ENCODE peak calls at places on chromosome 6, in six cellular contexts. One of them, this sample, is unnamed.

GRCh38 chr6:105591053-105591452 is 188.2 kb upstream of the PREP start:
- DNase-seq in AG04450: no peak
- DNase-seq in left ventricle myocardium inferior: no peak
- DNase-seq in fibroblast of lung: no peak
- DNase-seq in right cardiac atrium: no peak
- DNase-seq in IMR-90: peak
- DNase-seq in this sample: no peak

GRCh38 chr6:134689676-134690447 is 260.0 kb downstream of the ALDH8A1 start:
- DNase-seq in AG04450: no peak
- DNase-seq in left ventricle myocardium inferior: peak
- DNase-seq in fibroblast of lung: no peak
- DNase-seq in right cardiac atrium: no peak
- DNase-seq in IMR-90: no peak
- DNase-seq in this sample: peak

GRCh38 chr6:36491378-36491965 is 48.7 kb downstream of the KCTD20 start:
- DNase-seq in AG04450: no peak
- DNase-seq in left ventricle myocardium inferior: no peak
- DNase-seq in fibroblast of lung: no peak
- DNase-seq in right cardiac atrium: no peak
- DNase-seq in IMR-90: peak
- DNase-seq in this sample: no peak

GRCh38 chr6:136524339-136524935 is 25.8 kb downstream of the MAP7 start:
- DNase-seq in AG04450: no peak
- DNase-seq in left ventricle myocardium inferior: no peak
- DNase-seq in fibroblast of lung: no peak
- DNase-seq in right cardiac atrium: no peak
- DNase-seq in IMR-90: no peak
- DNase-seq in this sample: no peak

GRCh38 chr6:132414761-132415160 is 13.5 kb upstream of the MOXD1 start:
- DNase-seq in AG04450: no peak
- DNase-seq in left ventricle myocardium inferior: peak
- DNase-seq in fibroblast of lung: no peak
- DNase-seq in right cardiac atrium: no peak
- DNase-seq in IMR-90: no peak
- DNase-seq in this sample: no peak

GRCh38 chr6:159761135-159761872 is 541 bp upstream of the ACAT2 start:
- DNase-seq in AG04450: no peak
- DNase-seq in left ventricle myocardium inferior: no peak
- DNase-seq in fibroblast of lung: peak
- DNase-seq in right cardiac atrium: peak
- DNase-seq in IMR-90: no peak
- DNase-seq in this sample: no peak

GRCh38 chr6:93416575-93417420 is 2.6 kb downstream of the EPHA7 start:
- DNase-seq in AG04450: no peak
- DNase-seq in left ventricle myocardium inferior: peak
- DNase-seq in fibroblast of lung: peak
- DNase-seq in right cardiac atrium: peak
- DNase-seq in IMR-90: no peak
- DNase-seq in this sample: peak

GRCh38 chr6:155328539-155329459 is 14.5 kb upstream of the TFB1M start:
- DNase-seq in AG04450: no peak
- DNase-seq in left ventricle myocardium inferior: no peak
- DNase-seq in fibroblast of lung: no peak
- DNase-seq in right cardiac atrium: no peak
- DNase-seq in IMR-90: peak
- DNase-seq in this sample: peak

GRCh38 chr6:3252861-3253596 is 5.7 kb upstream of the PSMG4 start:
- DNase-seq in AG04450: no peak
- DNase-seq in left ventricle myocardium inferior: no peak
- DNase-seq in fibroblast of lung: no peak
- DNase-seq in right cardiac atrium: no peak
- DNase-seq in IMR-90: no peak
- DNase-seq in this sample: no peak

GRCh38 chr6:127117979-127118504 is 429 bp upstream of the RSPO3 start:
- DNase-seq in AG04450: no peak
- DNase-seq in left ventricle myocardium inferior: no peak
- DNase-seq in fibroblast of lung: peak
- DNase-seq in right cardiac atrium: peak
- DNase-seq in IMR-90: no peak
- DNase-seq in this sample: no peak

GRCh38 chr6:47952640-47953039 is 158.4 kb downstream of the PTCHD4 start:
- DNase-seq in AG04450: no peak
- DNase-seq in left ventricle myocardium inferior: no peak
- DNase-seq in fibroblast of lung: no peak
- DNase-seq in right cardiac atrium: no peak
- DNase-seq in IMR-90: no peak
- DNase-seq in this sample: no peak

GRCh38 chr6:167849846-167850459 is 23.2 kb downstream of the AFDN start:
- DNase-seq in AG04450: no peak
- DNase-seq in left ventricle myocardium inferior: no peak
- DNase-seq in fibroblast of lung: no peak
- DNase-seq in right cardiac atrium: no peak
- DNase-seq in IMR-90: no peak
- DNase-seq in this sample: peak
- H3K27ac ChIP-seq in AG04450: no peak
- H3K27ac ChIP-seq in left ventricle myocardium inferior: no peak
- H3K27ac ChIP-seq in fibroblast of lung: no peak
- H3K27ac ChIP-seq in right cardiac atrium: no peak
- H3K27ac ChIP-seq in IMR-90: no peak
- H3K27ac ChIP-seq in this sample: peak

DNA sequence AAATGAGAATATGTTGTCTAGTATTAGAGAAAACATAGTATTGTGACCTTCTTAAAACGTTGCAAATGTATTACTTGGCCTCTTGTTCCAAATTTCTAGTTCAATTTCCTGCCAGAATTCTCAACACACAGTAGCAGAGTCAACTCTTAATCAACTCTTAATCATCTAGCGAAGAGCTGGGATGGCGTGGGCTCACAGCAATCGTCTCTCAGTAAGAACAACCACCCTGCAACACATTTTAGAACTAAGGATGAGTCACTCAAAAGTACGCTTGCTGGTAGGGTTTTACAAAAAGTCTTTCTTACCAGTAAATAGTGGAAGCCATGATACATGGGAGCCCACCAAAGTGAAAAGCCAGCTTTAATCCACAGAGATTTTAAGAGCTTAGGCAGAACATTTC is 24.6 kb downstream of the GPR6 start:
- DNase-seq in AG04450: no peak
- DNase-seq in left ventricle myocardium inferior: no peak
- DNase-seq in fibroblast of lung: no peak
- DNase-seq in right cardiac atrium: no peak
- DNase-seq in IMR-90: no peak
- DNase-seq in this sample: no peak
- H3K27ac ChIP-seq in AG04450: no peak
- H3K27ac ChIP-seq in left ventricle myocardium inferior: no peak
- H3K27ac ChIP-seq in fibroblast of lung: no peak
- H3K27ac ChIP-seq in right cardiac atrium: no peak
- H3K27ac ChIP-seq in IMR-90: no peak
- H3K27ac ChIP-seq in this sample: no peak

GRCh38 chr6:75876152-75876551 is 127.1 kb downstream of the MYO6 start:
- DNase-seq in AG04450: no peak
- DNase-seq in left ventricle myocardium inferior: no peak
- DNase-seq in fibroblast of lung: no peak
- DNase-seq in right cardiac atrium: no peak
- DNase-seq in IMR-90: no peak
- DNase-seq in this sample: no peak
- H3K27ac ChIP-seq in AG04450: no peak
- H3K27ac ChIP-seq in left ventricle myocardium inferior: no peak
- H3K27ac ChIP-seq in fibroblast of lung: no peak
- H3K27ac ChIP-seq in right cardiac atrium: no peak
- H3K27ac ChIP-seq in IMR-90: no peak
- H3K27ac ChIP-seq in this sample: no peak

DNA sequence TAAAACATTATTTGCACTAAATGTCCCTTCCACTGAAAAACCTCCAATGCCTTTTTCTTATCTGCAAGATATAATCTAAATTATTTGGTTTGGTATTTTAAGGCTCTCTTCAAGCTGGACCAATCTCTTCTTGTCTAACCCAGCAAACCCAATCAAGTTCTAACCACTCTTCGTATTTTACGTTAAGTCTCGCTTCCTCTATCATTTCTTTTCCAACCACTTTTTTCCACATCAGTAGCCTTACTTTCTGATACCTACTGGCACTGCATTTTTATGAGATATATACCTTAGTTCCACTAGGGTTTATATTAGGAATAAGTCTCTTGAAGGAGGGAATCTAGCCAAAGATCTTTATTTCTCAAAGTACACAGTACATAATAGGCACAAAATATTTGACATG is 19.1 kb downstream of the FBXL4 start:
- DNase-seq in AG04450: no peak
- DNase-seq in left ventricle myocardium inferior: no peak
- DNase-seq in fibroblast of lung: no peak
- DNase-seq in right cardiac atrium: no peak
- DNase-seq in IMR-90: no peak
- DNase-seq in this sample: no peak
- H3K27ac ChIP-seq in AG04450: no peak
- H3K27ac ChIP-seq in left ventricle myocardium inferior: no peak
- H3K27ac ChIP-seq in fibroblast of lung: no peak
- H3K27ac ChIP-seq in right cardiac atrium: no peak
- H3K27ac ChIP-seq in IMR-90: no peak
- H3K27ac ChIP-seq in this sample: no peak

DNA sequence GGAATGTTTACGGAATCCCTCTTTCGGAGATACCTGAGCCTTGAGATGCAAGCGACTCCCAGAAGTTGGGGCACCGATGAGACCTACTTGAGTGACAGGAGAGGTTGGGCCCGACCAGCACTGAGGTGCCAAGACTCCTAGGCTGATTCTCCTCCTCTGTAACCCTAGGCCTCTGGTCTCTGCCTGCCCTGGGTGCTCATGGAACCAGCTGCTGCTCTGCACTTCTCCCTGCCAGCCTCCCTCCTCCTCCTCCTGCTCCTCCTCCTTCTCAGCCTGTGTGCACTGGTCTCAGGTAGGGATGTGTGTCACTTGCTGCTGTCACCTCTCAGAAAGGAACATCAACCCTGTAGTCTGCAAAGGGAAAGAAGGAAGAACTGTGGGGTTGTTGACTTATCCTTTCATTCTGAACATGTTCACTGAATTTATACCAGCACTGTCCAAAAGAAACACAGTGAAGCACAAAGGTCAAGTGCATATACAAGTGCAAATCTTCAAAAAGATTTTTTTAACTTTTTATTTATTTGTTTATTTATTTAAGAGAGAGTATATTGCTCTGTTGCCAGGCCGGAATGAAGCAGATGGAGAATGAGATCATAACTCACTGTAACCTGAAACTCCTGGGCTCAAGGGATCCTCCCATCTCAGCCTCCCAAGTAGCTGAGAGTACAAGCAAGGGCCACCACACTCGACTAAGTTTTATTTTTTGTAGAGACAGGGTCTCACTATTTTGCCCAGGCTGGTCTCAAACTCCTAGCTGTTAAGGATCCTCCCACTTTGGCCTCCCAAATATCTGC is 913 bp downstream of the BTN2A2 start:
- DNase-seq in AG04450: peak
- DNase-seq in left ventricle myocardium inferior: no peak
- DNase-seq in fibroblast of lung: peak
- DNase-seq in right cardiac atrium: no peak
- DNase-seq in IMR-90: peak
- DNase-seq in this sample: no peak
- H3K27ac ChIP-seq in AG04450: peak
- H3K27ac ChIP-seq in left ventricle myocardium inferior: peak
- H3K27ac ChIP-seq in fibroblast of lung: peak
- H3K27ac ChIP-seq in right cardiac atrium: no peak
- H3K27ac ChIP-seq in IMR-90: peak
- H3K27ac ChIP-seq in this sample: peak